ENCODE peak calls at places on chromosomes 12 and 14, in six cellular contexts. K is AG10803, C is progenitor cell of endocrine pancreas, L is keratinocyte, R is endodermal cell, Z is esophagus squamous epithelium. F is an unnamed sample.

GRCh38 chr14:54722791-54723432 is 156.0 kb downstream of the SAMD4A start:
- DNase-seq in L (no peak), Z (no peak), R (no peak), K (peak), C (no peak), F (peak)

GRCh38 chr14:21405097-21405496 is 21.3 kb upstream of the SUPT16H start:
- DNase-seq in L (no peak), K (peak), R (no peak), Z (no peak), C (no peak), F (no peak)

GRCh38 chr12:24562761-24563392 is 386.0 kb downstream of the BCAT1 start:
- DNase-seq in R (peak), K (peak), L (no peak), Z (no peak), C (peak), F (peak)

GRCh38 chr12:40405419-40405818 is 180.6 kb downstream of the LRRK2 start:
- DNase-seq in C (no peak), R (peak), K (no peak), Z (no peak), L (no peak), F (no peak)

GRCh38 chr14:101478796-101479410 is 82.4 kb upstream of the DIO3 start:
- DNase-seq in Z (no peak), L (no peak), C (no peak), K (no peak), R (peak), F (no peak)

GRCh38 chr12:114480309-114481199 is 74.6 kb upstream of the TBX5 start:
- DNase-seq in Z (no peak), C (no peak), L (no peak), R (peak), K (peak), F (no peak)

GRCh38 chr14:89589400-89590128 is 172.5 kb upstream of the FOXN3 start:
- DNase-seq in L (no peak), C (no peak), K (no peak), Z (no peak), R (no peak), F (no peak)

GRCh38 chr12:5003025-5003666 is 40.5 kb upstream of the KCNA5 start:
- DNase-seq in Z (no peak), C (peak), L (no peak), K (peak), R (peak), F (peak)

GRCh38 chr12:46770501-46771183 is 55.2 kb downstream of the SLC38A4 start:
- DNase-seq in C (no peak), Z (no peak), R (no peak), K (peak), L (no peak), F (no peak)

GRCh38 chr14:85416771-85417170 is 113.2 kb upstream of the FLRT2 start:
- DNase-seq in C (no peak), R (no peak), L (peak), K (peak), Z (no peak), F (no peak)

GRCh38 chr12:12451063-12451462 is 94.2 kb downstream of the BORCS5 start:
- DNase-seq in K (no peak), L (no peak), C (no peak), Z (no peak), R (no peak), F (no peak)

GRCh38 chr14:60655898-60656754 is 6.8 kb upstream of the SIX1 start:
- DNase-seq in C (no peak), R (peak), L (no peak), K (no peak), Z (no peak), F (no peak)

GRCh38 chr12:13749380-13749779 is 232.0 kb downstream of the GRIN2B start:
- DNase-seq in R (peak), Z (no peak), L (no peak), C (no peak), K (no peak), F (no peak)

DNA sequence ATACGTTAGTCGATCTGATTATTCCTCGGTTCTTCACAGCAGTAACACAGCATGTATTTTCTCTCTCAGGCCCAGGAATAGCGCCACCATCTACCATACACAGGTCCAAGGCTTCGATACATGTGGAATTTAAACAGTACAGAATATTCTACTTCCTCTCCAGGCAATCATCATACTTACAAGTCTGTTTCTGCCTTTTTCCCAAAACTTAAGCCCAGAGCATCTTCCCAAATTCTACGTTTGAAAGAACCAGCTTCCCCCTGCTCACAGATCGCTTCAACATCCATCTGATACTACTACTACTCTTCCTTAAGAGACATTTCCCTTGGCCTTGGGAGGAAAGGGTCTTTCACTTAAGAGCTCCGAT is 626 bp downstream of the TXNDC16 start:
- DNase-seq in K (peak), Z (peak), R (no peak), C (no peak), L (no peak), F (peak)
- TF ChIP-seq CTCF in K (peak), Z (no peak), R (peak), C (peak), L (peak), F (no peak)

GRCh38 chr12:113052326-113052725 is 4.2 kb upstream of the DTX1 start:
- DNase-seq in K (no peak), L (no peak), C (no peak), R (no peak), Z (no peak), F (no peak)

GRCh38 chr12:113048716-113049127 is 7.8 kb upstream of the DTX1 start:
- DNase-seq in K (peak), C (peak), L (no peak), R (peak), Z (no peak), F (peak)

GRCh38 chr12:113050808-113051207 is 5.7 kb upstream of the DTX1 start:
- DNase-seq in C (no peak), Z (no peak), R (no peak), L (no peak), K (no peak), F (no peak)

GRCh38 chr12:113051759-113052158 is 4.8 kb upstream of the DTX1 start:
- DNase-seq in C (no peak), Z (no peak), L (no peak), K (no peak), R (no peak), F (no peak)

DNA sequence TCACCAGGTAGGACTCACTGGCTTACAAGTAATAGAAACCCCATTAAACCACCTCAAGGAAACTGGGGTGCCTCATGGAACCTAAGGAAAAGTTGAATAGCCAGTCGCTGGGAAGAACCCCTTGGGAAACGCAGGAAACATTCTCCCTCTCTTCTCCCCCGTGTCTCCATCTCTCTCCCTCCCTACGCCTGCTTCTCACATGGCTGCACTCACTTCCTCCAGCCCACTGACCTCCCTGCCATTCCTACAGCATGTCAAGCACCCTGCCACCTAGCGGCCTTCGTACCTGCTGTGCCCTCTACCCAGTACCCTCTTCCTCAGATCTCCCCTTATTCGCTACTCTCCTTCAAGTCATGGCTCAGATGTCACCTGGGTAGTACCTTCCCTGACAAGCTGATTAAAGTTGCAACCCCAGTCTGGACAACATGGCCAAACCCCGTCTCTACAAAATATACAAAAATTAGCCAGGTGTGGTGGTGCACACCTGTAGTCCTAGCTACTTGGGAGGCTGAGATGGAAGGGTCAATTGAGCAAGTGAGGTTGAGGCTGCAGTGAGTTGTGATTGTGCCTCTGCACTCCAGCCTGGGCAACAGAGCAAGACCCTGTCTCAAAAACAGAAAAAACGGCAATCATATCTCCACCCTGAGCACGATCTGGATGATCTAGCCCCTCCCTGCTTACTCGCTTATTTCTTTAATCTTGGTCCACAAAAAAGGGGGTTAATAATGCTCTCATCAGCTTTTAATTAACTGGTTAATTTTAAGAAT is 6.4 kb upstream of the DTX1 start:
- DNase-seq in Z (no peak), K (no peak), C (no peak), L (no peak), R (peak), F (no peak)
- TF ChIP-seq CTCF in Z (peak), K (peak), C (peak), L (peak), R (peak), F (no peak)

GRCh38 chr12:26884765-26885576 is 52.0 kb upstream of the ITPR2 start:
- DNase-seq in R (peak), Z (peak), L (peak), K (peak), C (peak), F (peak)

GRCh38 chr12:26878661-26879119 is 45.7 kb upstream of the ITPR2 start:
- DNase-seq in K (peak), R (no peak), C (no peak), L (no peak), Z (no peak), F (no peak)

GRCh38 chr12:26874501-26875296 is 41.7 kb upstream of the ITPR2 start:
- DNase-seq in K (no peak), Z (no peak), L (no peak), R (no peak), C (no peak), F (no peak)

GRCh38 chr12:26880625-26881024 is 47.6 kb upstream of the ITPR2 start:
- DNase-seq in Z (no peak), C (no peak), K (no peak), L (no peak), R (no peak), F (no peak)
- TF ChIP-seq CTCF in Z (no peak), C (no peak), K (no peak), L (no peak), R (no peak), F (no peak)

GRCh38 chr12:73952304-73952703 is 585.3 kb upstream of the ATXN7L3B start:
- DNase-seq in R (no peak), L (no peak), C (no peak), Z (no peak), K (no peak), F (no peak)
- TF ChIP-seq CTCF in R (no peak), L (no peak), C (no peak), Z (no peak), K (no peak), F (no peak)